ENCODE peak calls at places on chromosomes 13 and 19, in five cellular contexts. G is activated CD4-positive, alpha-beta T cell treated with anti-CD3 and anti-CD28 coated beads, Interleukin-2, amount 50 U/mL, for 24 hours; D is psoas muscle; P is mucosa of descending colon; M is GM06990. H is an unnamed sample.

GRCh38 chr19:15304140-15304705 is 28.1 kb downstream of the BRD4 start:
- DNase-seq in P (no peak), D (no peak), G (peak; percentile 16), M (no peak), H (no peak)

GRCh38 chr19:19405919-19406877 is 723 bp downstream of the GATAD2A start:
- DNase-seq in D (peak; percentile 62), P (peak; percentile 59), M (peak; percentile 56), G (peak; percentile 36), H (no peak)

GRCh38 chr19:1416014-1416841 is 8.8 kb downstream of the DAZAP1 start:
- DNase-seq in M (no peak), P (no peak), D (no peak), G (no peak), H (no peak)

GRCh38 chr13:59319276-59319675 is 844.5 kb downstream of the DIAPH3 start:
- DNase-seq in M (no peak), P (no peak), D (no peak), G (no peak), H (no peak)

GRCh38 chr19:19599190-19599535 is 19.3 kb downstream of the PBX4 start:
- DNase-seq in G (peak; percentile 41), M (peak; percentile 50), P (no peak), D (no peak), H (no peak)

GRCh38 chr19:55259540-55260210 is 858 bp upstream of the PPP6R1 start:
- DNase-seq in P (no peak), M (no peak), D (no peak), G (no peak), H (no peak)

GRCh38 chr19:42024622-42025111 is 30.6 kb upstream of the ATP1A3 start:
- DNase-seq in D (peak; percentile 29), P (no peak), M (no peak), G (no peak), H (no peak)

GRCh38 chr13:36244073-36244472 is 29.7 kb upstream of the SOHLH2 start:
- DNase-seq in M (no peak), G (no peak), D (no peak), P (no peak), H (no peak)

GRCh38 chr13:32537580-32538233 is 888 bp downstream of the N4BP2L2 start:
- DNase-seq in G (no peak), P (peak; percentile 44), M (no peak), D (peak; percentile 39), H (no peak)

GRCh38 chr19:1736280-1736679 is 17.0 kb upstream of the ONECUT3 start:
- DNase-seq in M (no peak), G (no peak), P (no peak), D (no peak), H (no peak)

GRCh38 chr13:99280166-99280565 is 22.0 kb upstream of the GPR18 start:
- DNase-seq in D (no peak), G (no peak), P (peak; percentile 59), M (no peak), H (no peak)

GRCh38 chr19:51138549-51138979 is 3.5 kb upstream of the SIGLEC7 start:
- DNase-seq in D (peak; percentile 35), P (no peak), M (no peak), G (no peak), H (no peak)

GRCh38 chr19:39224910-39225309 is 19.9 kb downstream of the IFNL3 start:
- DNase-seq in G (no peak), D (no peak), M (no peak), P (no peak), H (no peak)

GRCh38 chr19:14570864-14571527 is 870 bp downstream of the NDUFB7 start:
- DNase-seq in D (no peak), M (no peak), P (no peak), G (no peak), H (no peak)

GRCh38 chr13:51645154-51645650 is 60.9 kb downstream of the WDFY2 start:
- DNase-seq in P (no peak), M (peak; percentile 30), G (no peak), D (no peak), H (no peak)